ENCODE peak calls at places on chromosomes 6 and 20, in nine cellular contexts. One of them, this sample, is unnamed. For H3K9me3, the result is how much of the 10 kb centered on the place peaks cover.

GRCh38 chr20:14732996-14733395 is 395.6 kb upstream of the FLRT3 start:
- DNase-seq in psoas muscle: no peak
- DNase-seq in ovary: no peak
- DNase-seq in IMR-90: no peak
- DNase-seq in OCI-LY7: no peak
- DNase-seq in heart left ventricle: no peak
- DNase-seq in SK-N-SH: no peak
- DNase-seq in body of pancreas: no peak
- DNase-seq in uterus: no peak
- DNase-seq in this sample: no peak

GRCh38 chr6:3444276-3445088 is 12.4 kb downstream of the SLC22A23 start:
- DNase-seq in OCI-LY7: no peak
- DNase-seq in body of pancreas: no peak
- DNase-seq in IMR-90: no peak
- DNase-seq in heart left ventricle: no peak
- DNase-seq in uterus: no peak
- DNase-seq in SK-N-SH: no peak
- DNase-seq in ovary: no peak
- DNase-seq in psoas muscle: no peak
- DNase-seq in this sample: peak

GRCh38 chr6:108502826-108503225 is 57.9 kb upstream of the FOXO3 start:
- DNase-seq in ovary: no peak
- DNase-seq in heart left ventricle: no peak
- DNase-seq in IMR-90: no peak
- DNase-seq in psoas muscle: no peak
- DNase-seq in OCI-LY7: no peak
- DNase-seq in uterus: no peak
- DNase-seq in body of pancreas: no peak
- DNase-seq in SK-N-SH: no peak
- DNase-seq in this sample: no peak

GRCh38 chr6:13453771-13454251 is 33.6 kb downstream of the GFOD1 start:
- DNase-seq in ovary: no peak
- DNase-seq in heart left ventricle: no peak
- DNase-seq in uterus: no peak
- DNase-seq in body of pancreas: no peak
- DNase-seq in IMR-90: peak
- DNase-seq in psoas muscle: no peak
- DNase-seq in SK-N-SH: no peak
- DNase-seq in OCI-LY7: no peak
- DNase-seq in this sample: no peak

GRCh38 chr20:17843246-17844132 is 125.1 kb downstream of the SNX5 start:
- DNase-seq in IMR-90: peak
- DNase-seq in uterus: peak
- DNase-seq in heart left ventricle: peak
- DNase-seq in OCI-LY7: peak
- DNase-seq in ovary: peak
- DNase-seq in body of pancreas: peak
- DNase-seq in SK-N-SH: no peak
- DNase-seq in psoas muscle: no peak
- DNase-seq in this sample: no peak

GRCh38 chr6:117227245-117227962 is 38.0 kb upstream of the VGLL2 start:
- DNase-seq in IMR-90: no peak
- DNase-seq in OCI-LY7: no peak
- DNase-seq in heart left ventricle: no peak
- DNase-seq in uterus: no peak
- DNase-seq in psoas muscle: no peak
- DNase-seq in SK-N-SH: no peak
- DNase-seq in ovary: no peak
- DNase-seq in body of pancreas: no peak
- DNase-seq in this sample: no peak

GRCh38 chr20:38452880-38453624 is 17.9 kb upstream of the SNHG17 start:
- DNase-seq in ovary: no peak
- DNase-seq in OCI-LY7: no peak
- DNase-seq in uterus: no peak
- DNase-seq in heart left ventricle: no peak
- DNase-seq in IMR-90: peak
- DNase-seq in psoas muscle: no peak
- DNase-seq in SK-N-SH: no peak
- DNase-seq in body of pancreas: no peak
- DNase-seq in this sample: no peak

GRCh38 chr6:131945971-131946370 is 5.2 kb downstream of the CCN2 start:
- DNase-seq in uterus: no peak
- DNase-seq in IMR-90: no peak
- DNase-seq in SK-N-SH: no peak
- DNase-seq in heart left ventricle: no peak
- DNase-seq in OCI-LY7: no peak
- DNase-seq in psoas muscle: no peak
- DNase-seq in ovary: no peak
- DNase-seq in body of pancreas: no peak
- DNase-seq in this sample: no peak

GRCh38 chr6:44580901-44581300 is 193.4 kb downstream of the CDC5L start:
- DNase-seq in ovary: no peak
- DNase-seq in uterus: no peak
- DNase-seq in heart left ventricle: no peak
- DNase-seq in IMR-90: peak
- DNase-seq in SK-N-SH: no peak
- DNase-seq in OCI-LY7: no peak
- DNase-seq in psoas muscle: no peak
- DNase-seq in body of pancreas: no peak
- DNase-seq in this sample: no peak

GRCh38 chr6:43718387-43719105 is 31.0 kb upstream of the MRPS18A start:
- DNase-seq in heart left ventricle: peak
- DNase-seq in ovary: no peak
- DNase-seq in psoas muscle: no peak
- DNase-seq in SK-N-SH: no peak
- DNase-seq in uterus: no peak
- DNase-seq in OCI-LY7: no peak
- DNase-seq in IMR-90: no peak
- DNase-seq in body of pancreas: no peak
- DNase-seq in this sample: no peak

GRCh38 chr6:106885659-106886058 is 88.9 kb downstream of the CD24 start:
- DNase-seq in OCI-LY7: no peak
- DNase-seq in uterus: no peak
- DNase-seq in ovary: no peak
- DNase-seq in heart left ventricle: no peak
- DNase-seq in IMR-90: no peak
- DNase-seq in body of pancreas: no peak
- DNase-seq in SK-N-SH: no peak
- DNase-seq in psoas muscle: no peak
- DNase-seq in this sample: no peak

GRCh38 chr20:41587956-41588355 is 30.2 kb downstream of the CHD6 start:
- DNase-seq in psoas muscle: no peak
- DNase-seq in OCI-LY7: no peak
- DNase-seq in IMR-90: peak
- DNase-seq in heart left ventricle: no peak
- DNase-seq in uterus: no peak
- DNase-seq in body of pancreas: no peak
- DNase-seq in SK-N-SH: no peak
- DNase-seq in ovary: no peak
- DNase-seq in this sample: no peak

GRCh38 chr20:32482251-32483220 is 102.6 kb downstream of the NOL4L start:
- DNase-seq in body of pancreas: peak
- DNase-seq in heart left ventricle: no peak
- DNase-seq in psoas muscle: peak
- DNase-seq in uterus: no peak
- DNase-seq in OCI-LY7: no peak
- DNase-seq in SK-N-SH: peak
- DNase-seq in IMR-90: no peak
- DNase-seq in ovary: no peak
- DNase-seq in this sample: peak

GRCh38 chr6:87730310-87730709 is 28.3 kb upstream of the AKIRIN2 start:
- DNase-seq in OCI-LY7: no peak
- DNase-seq in uterus: no peak
- DNase-seq in SK-N-SH: no peak
- DNase-seq in body of pancreas: peak
- DNase-seq in IMR-90: peak
- DNase-seq in ovary: no peak
- DNase-seq in psoas muscle: peak
- DNase-seq in heart left ventricle: peak
- DNase-seq in this sample: no peak

GRCh38 chr20:1933465-1933870 is 38.3 kb downstream of the SIRPA start:
- DNase-seq in body of pancreas: peak
- DNase-seq in ovary: peak
- DNase-seq in SK-N-SH: peak
- DNase-seq in heart left ventricle: no peak
- DNase-seq in psoas muscle: peak
- DNase-seq in OCI-LY7: no peak
- DNase-seq in IMR-90: peak
- DNase-seq in uterus: peak
- DNase-seq in this sample: no peak

DNA sequence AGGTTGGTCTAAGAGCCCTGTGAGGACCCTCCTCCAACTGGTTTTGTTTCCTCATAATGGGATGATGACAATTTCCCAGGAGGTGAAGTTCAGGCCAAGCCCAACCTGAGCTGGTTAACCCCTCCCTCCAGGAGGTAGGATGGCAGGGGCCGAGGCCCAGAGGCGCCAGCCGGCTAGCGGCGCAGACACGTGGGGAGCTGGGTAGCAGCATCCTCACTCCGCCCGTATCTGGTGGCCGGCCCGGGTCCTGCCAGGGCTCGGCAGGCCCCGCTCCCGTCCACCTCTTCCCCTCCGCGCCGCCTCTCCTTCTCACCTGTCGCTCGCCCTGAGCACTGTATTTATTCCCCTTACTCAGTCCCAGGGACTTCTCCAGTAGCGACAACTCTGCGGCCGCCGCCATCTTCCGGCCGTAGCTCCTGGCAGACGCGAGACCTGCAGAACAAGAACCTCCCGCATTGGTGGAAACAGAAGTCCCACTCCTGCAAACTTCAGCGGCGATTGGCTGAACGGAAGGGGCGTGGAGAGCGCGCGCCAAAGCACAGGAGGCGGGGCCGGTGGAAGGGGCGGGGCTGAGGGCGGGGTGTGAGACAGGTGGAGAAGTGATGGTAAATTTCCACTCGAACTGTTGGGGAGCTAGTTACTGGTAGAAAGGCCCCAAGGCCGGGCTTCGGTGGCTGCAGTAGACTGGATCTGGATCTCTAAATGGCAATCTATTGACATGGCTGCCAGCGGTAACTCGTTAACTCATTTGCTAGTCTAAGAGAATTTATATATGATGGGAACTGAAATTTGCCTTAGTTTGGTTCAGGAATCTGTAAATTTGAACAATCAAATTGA is at the start of gene EEF1E1:
- DNase-seq in heart left ventricle: peak
- DNase-seq in psoas muscle: peak
- DNase-seq in ovary: peak
- DNase-seq in OCI-LY7: peak
- DNase-seq in IMR-90: peak
- DNase-seq in body of pancreas: peak
- DNase-seq in uterus: peak
- DNase-seq in SK-N-SH: peak
- DNase-seq in this sample: peak
- TF ChIP-seq CTCF in heart left ventricle: no peak
- TF ChIP-seq CTCF in psoas muscle: no peak
- TF ChIP-seq CTCF in ovary: no peak
- TF ChIP-seq CTCF in OCI-LY7: no peak
- TF ChIP-seq CTCF in IMR-90: no peak
- TF ChIP-seq CTCF in body of pancreas: no peak
- TF ChIP-seq CTCF in uterus: peak
- TF ChIP-seq CTCF in SK-N-SH: no peak
- TF ChIP-seq CTCF in this sample: no peak

DNA sequence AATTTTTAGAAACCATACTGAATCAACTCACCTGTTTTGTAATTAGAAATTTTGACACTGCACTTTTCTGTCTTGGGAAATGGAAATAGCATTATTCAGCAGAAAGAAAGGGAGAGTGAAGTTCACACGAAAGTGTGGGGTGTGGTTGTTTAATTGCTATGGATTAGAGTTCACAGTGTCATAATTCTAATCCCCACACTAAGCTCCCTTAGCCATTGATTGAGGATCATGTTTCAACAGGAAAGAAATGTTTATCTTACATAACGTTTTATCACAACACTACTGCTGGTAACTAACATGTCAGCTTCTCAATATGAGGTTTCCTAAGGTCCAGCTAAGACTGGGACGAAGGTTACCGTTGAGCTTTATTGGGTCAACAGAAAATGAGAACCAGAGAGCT is 31.4 kb upstream of the GSTA5 start:
- DNase-seq in SK-N-SH: no peak
- DNase-seq in OCI-LY7: no peak
- DNase-seq in ovary: no peak
- DNase-seq in heart left ventricle: no peak
- DNase-seq in psoas muscle: no peak
- DNase-seq in body of pancreas: no peak
- DNase-seq in IMR-90: peak
- DNase-seq in uterus: no peak
- DNase-seq in this sample: no peak
- H3K4me3 ChIP-seq in SK-N-SH: no peak
- H3K4me3 ChIP-seq in OCI-LY7: no peak
- H3K4me3 ChIP-seq in ovary: no peak
- H3K4me3 ChIP-seq in heart left ventricle: no peak
- H3K4me3 ChIP-seq in psoas muscle: no peak
- H3K4me3 ChIP-seq in body of pancreas: no peak
- H3K4me3 ChIP-seq in IMR-90: no peak
- H3K4me3 ChIP-seq in uterus: no peak
- H3K4me3 ChIP-seq in this sample: no peak

GRCh38 chr20:39638671-39639070 is 676.5 kb downstream of the DHX35 start:
- DNase-seq in uterus: no peak
- DNase-seq in OCI-LY7: no peak
- DNase-seq in psoas muscle: no peak
- DNase-seq in ovary: no peak
- DNase-seq in body of pancreas: no peak
- DNase-seq in SK-N-SH: no peak
- DNase-seq in IMR-90: no peak
- DNase-seq in heart left ventricle: no peak
- DNase-seq in this sample: no peak
- H3K9me3 ChIP-seq in uterus: under half
- H3K9me3 ChIP-seq in OCI-LY7: under half
- H3K9me3 ChIP-seq in psoas muscle: under half
- H3K9me3 ChIP-seq in ovary: under half
- H3K9me3 ChIP-seq in body of pancreas: under half
- H3K9me3 ChIP-seq in SK-N-SH: under half
- H3K9me3 ChIP-seq in IMR-90: under half
- H3K9me3 ChIP-seq in heart left ventricle: under half
- H3K9me3 ChIP-seq in this sample: under half

GRCh38 chr6:109977791-109978173 is 329 bp upstream of the GPR6 start:
- DNase-seq in OCI-LY7: no peak
- DNase-seq in ovary: no peak
- DNase-seq in heart left ventricle: no peak
- DNase-seq in IMR-90: no peak
- DNase-seq in body of pancreas: no peak
- DNase-seq in psoas muscle: no peak
- DNase-seq in SK-N-SH: no peak
- DNase-seq in uterus: no peak
- DNase-seq in this sample: peak

GRCh38 chr6:109984410-109984809 is 6.3 kb downstream of the GPR6 start:
- DNase-seq in body of pancreas: no peak
- DNase-seq in heart left ventricle: no peak
- DNase-seq in ovary: no peak
- DNase-seq in uterus: no peak
- DNase-seq in psoas muscle: no peak
- DNase-seq in IMR-90: no peak
- DNase-seq in OCI-LY7: no peak
- DNase-seq in SK-N-SH: no peak
- DNase-seq in this sample: no peak

GRCh38 chr6:109978174-109979032 is at the start of gene GPR6:
- DNase-seq in SK-N-SH: peak
- DNase-seq in psoas muscle: peak
- DNase-seq in heart left ventricle: peak
- DNase-seq in body of pancreas: peak
- DNase-seq in OCI-LY7: peak
- DNase-seq in uterus: no peak
- DNase-seq in ovary: peak
- DNase-seq in IMR-90: peak
- DNase-seq in this sample: peak

GRCh38 chr6:109979033-109979921 is 1.2 kb downstream of the GPR6 start:
- DNase-seq in ovary: no peak
- DNase-seq in SK-N-SH: peak
- DNase-seq in OCI-LY7: no peak
- DNase-seq in psoas muscle: no peak
- DNase-seq in body of pancreas: no peak
- DNase-seq in uterus: no peak
- DNase-seq in IMR-90: no peak
- DNase-seq in heart left ventricle: no peak
- DNase-seq in this sample: peak
- TF ChIP-seq CTCF in ovary: no peak
- TF ChIP-seq CTCF in SK-N-SH: no peak
- TF ChIP-seq CTCF in OCI-LY7: no peak
- TF ChIP-seq CTCF in psoas muscle: no peak
- TF ChIP-seq CTCF in body of pancreas: no peak
- TF ChIP-seq CTCF in uterus: no peak
- TF ChIP-seq CTCF in IMR-90: no peak
- TF ChIP-seq CTCF in heart left ventricle: no peak
- TF ChIP-seq CTCF in this sample: peak